ENCODE peak calls at places on chromosomes 2 and 18, in eight cellular contexts. P is heart left ventricle, M is mammary epithelial cell, C is lower lobe of right lung, E is thyroid gland, W is upper lobe of right lung, Q is uterus, O is colonic mucosa. G is an unnamed sample.

GRCh38 chr2:170848587-170848986 is 31.9 kb downstream of the GAD1 start:
- DNase-seq in C (no peak), Q (no peak), E (no peak), W (no peak), P (no peak), O (no peak), M (peak; percentile 45), G (no peak)

GRCh38 chr2:40654346-40654745 is 202.5 kb upstream of the SLC8A1 start:
- DNase-seq in O (no peak), E (no peak), P (no peak), M (no peak), C (no peak), W (no peak), Q (no peak), G (no peak)

GRCh38 chr2:101253013-101253712 is 477 bp downstream of the CNOT11 start:
- DNase-seq in Q (peak; percentile 53), P (peak; percentile 69), M (peak; percentile 68), E (peak; percentile 73), W (peak; percentile 89), O (peak; percentile 59), C (peak; percentile 88), G (peak; percentile 37)

GRCh38 chr18:62037012-62037742 is 144.4 kb upstream of the RNF152 start:
- DNase-seq in E (no peak), C (no peak), M (no peak), W (no peak), O (no peak), Q (peak; percentile 30), P (peak; percentile 25), G (no peak)

GRCh38 chr18:48693625-48694262 is 154.9 kb downstream of the CTIF start:
- DNase-seq in C (no peak), M (no peak), O (no peak), Q (no peak), E (no peak), P (no peak), W (no peak), G (no peak)

GRCh38 chr2:99495461-99495860 is 5.6 kb upstream of the REV1 start:
- DNase-seq in O (no peak), Q (no peak), E (no peak), P (no peak), M (no peak), W (no peak), C (no peak), G (no peak)

GRCh38 chr2:240480834-240481623 is 45.6 kb downstream of the GPC1 start:
- DNase-seq in Q (no peak), W (peak; percentile 60), E (no peak), C (peak; percentile 39), P (no peak), O (peak; percentile 12), M (no peak), G (no peak)

GRCh38 chr2:27442981-27443323 is 771 bp downstream of the KRTCAP3 start:
- DNase-seq in Q (no peak), C (no peak), M (no peak), E (peak; percentile 10), P (no peak), O (peak; percentile 43), W (no peak), G (no peak)

GRCh38 chr2:196278491-196278911 is 107.1 kb upstream of the STK17B start:
- DNase-seq in P (no peak), C (no peak), W (no peak), O (no peak), M (peak; percentile 61), Q (no peak), E (no peak), G (no peak)

GRCh38 chr2:236643480-236643879 is 73.9 kb downstream of the ACKR3 start:
- DNase-seq in P (no peak), C (no peak), E (no peak), O (no peak), W (no peak), M (no peak), Q (peak; percentile 10), G (no peak)

GRCh38 chr2:75462714-75463113 is 98.0 kb downstream of the EVA1A start:
- DNase-seq in C (no peak), M (no peak), P (no peak), Q (no peak), W (no peak), E (no peak), O (no peak), G (peak; percentile 12)

GRCh38 chr2:119011162-119011909 is 69.3 kb downstream of the MARCO start:
- DNase-seq in P (peak; percentile 59), O (no peak), M (no peak), W (peak; percentile 81), Q (no peak), E (peak; percentile 12), C (peak; percentile 66), G (peak; percentile 83)

GRCh38 chr2:238596571-238597551 is 170.1 kb downstream of the ASB1 start:
- DNase-seq in C (no peak), O (no peak), M (peak; percentile 84), Q (peak; percentile 86), E (peak; percentile 86), P (peak; percentile 74), W (no peak), G (no peak)

GRCh38 chr2:223735659-223736244 is 101.6 kb downstream of the AP1S3 start:
- DNase-seq in C (no peak), P (no peak), M (peak; percentile 88), Q (no peak), O (no peak), W (no peak), E (no peak), G (no peak)

GRCh38 chr2:52113338-52113737 is 1081.4 kb upstream of the NRXN1 start:
- DNase-seq in C (no peak), P (no peak), Q (no peak), W (no peak), O (no peak), E (no peak), M (no peak), G (no peak)

GRCh38 chr2:231489990-231490389 is 25.7 kb upstream of the NCL start:
- DNase-seq in C (no peak), O (no peak), P (no peak), E (peak; percentile 40), Q (no peak), W (peak; percentile 65), M (no peak), G (peak; percentile 74)

GRCh38 chr2:160984426-160985077 is 175.7 kb upstream of the TANK start:
- DNase-seq in Q (peak; percentile 50), E (peak; percentile 27), C (no peak), P (peak; percentile 76), O (no peak), M (no peak), W (no peak), G (no peak)

GRCh38 chr2:191832668-191833067 is 14.2 kb downstream of the CAVIN2 start:
- DNase-seq in W (no peak), P (no peak), C (no peak), O (no peak), Q (no peak), E (no peak), M (no peak), G (no peak)

GRCh38 chr2:105786231-105787230 is 41.8 kb downstream of the NCK2 start:
- DNase-seq in M (no peak), O (no peak), E (no peak), W (no peak), C (no peak), Q (no peak), P (no peak), G (no peak)

GRCh38 chr2:111118455-111119003 is 2.2 kb upstream of the BCL2L11 start:
- DNase-seq in C (peak; percentile 52), Q (no peak), P (peak; percentile 50), W (no peak), M (no peak), E (no peak), O (peak; percentile 55), G (no peak)

DNA sequence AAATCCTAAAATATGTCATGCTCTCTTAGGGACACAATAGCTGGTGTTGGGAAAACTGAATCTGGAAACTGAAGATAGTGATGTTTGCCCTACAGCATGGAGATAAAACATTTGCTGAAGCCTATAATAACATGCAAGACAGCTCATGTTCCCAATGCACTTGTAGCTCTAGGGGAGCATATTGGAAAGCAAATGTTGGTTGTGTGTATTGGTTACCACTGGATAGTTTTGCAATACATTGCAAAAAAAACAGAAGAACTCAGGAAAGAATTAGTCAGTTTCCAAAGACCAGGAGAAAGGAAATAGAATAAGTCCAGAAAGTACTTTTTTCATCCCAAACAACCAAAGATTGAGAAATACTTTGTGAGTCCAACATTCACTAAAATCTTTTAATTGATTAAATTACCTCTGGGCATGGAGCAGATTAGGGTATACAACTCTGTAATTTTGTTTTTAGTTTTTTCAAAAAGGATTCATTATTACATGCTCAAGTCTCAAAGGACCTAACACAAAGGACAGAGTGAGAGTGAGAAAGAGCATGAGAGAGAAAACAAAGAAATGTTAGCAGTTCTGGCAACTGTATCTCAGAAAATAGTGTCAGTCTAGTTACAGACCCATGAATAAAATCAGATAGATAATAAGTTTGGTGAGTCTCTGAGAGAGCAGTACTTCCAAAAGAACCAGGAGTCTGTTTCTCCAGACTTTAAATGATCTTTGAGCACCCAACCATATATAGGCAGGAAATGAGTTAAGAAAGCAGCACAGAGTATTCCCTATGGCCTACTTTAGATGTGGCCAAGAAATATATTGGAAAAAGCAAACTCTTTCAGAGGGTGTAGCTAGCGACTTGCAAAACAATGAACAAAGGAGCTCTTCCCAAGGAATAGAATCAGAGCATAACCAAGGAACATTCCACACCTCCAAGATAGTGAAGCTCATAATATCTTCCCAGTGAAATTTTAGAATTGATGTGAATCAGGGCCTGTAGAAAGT is 36.6 kb upstream of the COL3A1 start:
- DNase-seq in M (no peak), W (no peak), O (no peak), Q (no peak), E (no peak), P (no peak), C (no peak), G (no peak)
- H3K36me3 ChIP-seq in M (no peaks in the 10 kb centered on the region), W (no peaks in the 10 kb centered on the region), O (no peaks in the 10 kb centered on the region), Q (no peaks in the 10 kb centered on the region), E (no peaks in the 10 kb centered on the region), P (no peaks in the 10 kb centered on the region), C (no peaks in the 10 kb centered on the region), G (no peaks in the 10 kb centered on the region)

DNA sequence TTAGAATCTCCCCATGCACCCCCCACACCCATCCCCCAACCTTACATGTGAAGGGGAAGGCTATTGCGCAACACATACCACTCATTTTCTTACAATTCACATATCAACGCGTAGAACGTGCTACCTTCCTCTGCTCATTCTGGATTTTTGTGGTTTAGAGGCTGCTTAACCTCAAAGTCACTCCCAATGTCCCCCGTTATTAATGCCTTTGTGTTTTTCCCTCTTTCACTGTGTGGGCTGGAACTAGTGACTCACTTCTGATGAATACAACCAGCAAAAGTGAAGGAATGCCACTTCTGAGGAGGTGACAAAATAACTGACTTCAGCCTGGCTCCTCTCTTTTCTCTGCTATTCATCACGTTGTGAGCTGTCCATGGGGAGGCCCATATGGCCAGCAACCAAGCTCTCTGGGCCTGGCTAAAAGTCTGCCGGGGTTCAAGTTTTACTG is 342.5 kb upstream of the NXPH2 start:
- DNase-seq in E (no peak), C (no peak), M (peak; percentile 74), O (no peak), Q (no peak), W (no peak), P (no peak), G (no peak)
- H3K27ac ChIP-seq in E (no peak overlapping the region), C (no peak overlapping the region), M (no peak overlapping the region), O (no peak overlapping the region), Q (no peak overlapping the region), W (no peak overlapping the region), P (no peak overlapping the region), G (no peak overlapping the region)

GRCh38 chr18:79736230-79736629 is 56.6 kb downstream of the CTDP1 start:
- DNase-seq in Q (no peak), C (no peak), W (peak; percentile 63), P (peak; percentile 12), O (no peak), E (no peak), M (no peak), G (no peak)
- H3K9me3 ChIP-seq in Q (no peaks in the 10 kb centered on the region), C (no peaks in the 10 kb centered on the region), W (no peaks in the 10 kb centered on the region), P (peaks cover 9% of the 10 kb centered on the region), O (no peaks in the 10 kb centered on the region), E (no peaks in the 10 kb centered on the region), M (peaks cover 28% of the 10 kb centered on the region), G (peaks cover 11% of the 10 kb centered on the region)

GRCh38 chr2:64015386-64015785 is 3.8 kb downstream of the VPS54 start:
- DNase-seq in E (no peak), C (no peak), O (no peak), W (no peak), P (no peak), M (no peak), Q (no peak), G (no peak)
- H3K36me3 ChIP-seq in E (no peaks in the 10 kb centered on the region), C (no peaks in the 10 kb centered on the region), O (no peaks in the 10 kb centered on the region), W (no peaks in the 10 kb centered on the region), P (no peaks in the 10 kb centered on the region), M (peaks cover 3% of the 10 kb centered on the region), Q (no peaks in the 10 kb centered on the region), G (no peaks in the 10 kb centered on the region)